ENCODE peak calls at places on chromosomes 16 and 17, in six cellular contexts. A is neural progenitor cell, S is PC-3, T is SK-N-SH, J is fibroblast of lung, C is left lung. Y is an unnamed sample.
A peak's percentile ranks its signal among the peaks of the same experiment; 100 is the strongest.

GRCh38 chr17:53818271-53818670 is 4.5 kb upstream of the KIF2B start:
- DNase-seq in T (no peak), C (no peak), J (no peak), A (no peak), S (no peak), Y (no peak)

GRCh38 chr16:30570621-30571443 is 682 bp downstream of the ZNF688 start:
- DNase-seq in J (peak; percentile 32), S (no peak), A (peak; percentile 57), C (no peak), T (peak; percentile 74), Y (peak; percentile 29)

GRCh38 chr17:37752482-37752881 is 7.6 kb upstream of the HNF1B start:
- DNase-seq in A (no peak), J (no peak), T (no peak), C (no peak), S (peak; percentile 79), Y (peak; percentile 90)

GRCh38 chr16:90019543-90020259 is 445 bp upstream of the DBNDD1 start:
- DNase-seq in A (peak; percentile 85), C (no peak), T (peak; percentile 94), J (peak; percentile 53), S (peak; percentile 44), Y (peak; percentile 79)

GRCh38 chr16:84788968-84789371 is 30.8 kb upstream of the CRISPLD2 start:
- DNase-seq in C (no peak), A (no peak), S (no peak), T (peak; percentile 65), J (no peak), Y (peak; percentile 91)

GRCh38 chr17:81339502-81340296 is 44.6 kb upstream of the SLC38A10 start:
- DNase-seq in J (no peak), C (no peak), A (peak; percentile 61), S (peak; percentile 32), T (no peak), Y (no peak)

GRCh38 chr16:11824362-11824761 is 27.0 kb downstream of the RSL1D1 start:
- DNase-seq in T (no peak), S (no peak), J (no peak), C (peak; percentile 69), A (no peak), Y (peak; percentile 25)

GRCh38 chr16:65069090-65069489 is 52.8 kb downstream of the CDH11 start:
- DNase-seq in J (peak; percentile 92), C (no peak), T (no peak), S (peak; percentile 52), A (no peak), Y (peak; percentile 83)

GRCh38 chr16:78277374-78277773 is 177.9 kb downstream of the WWOX start:
- DNase-seq in S (no peak), C (no peak), J (no peak), A (peak; percentile 18), T (peak; percentile 3), Y (no peak)

GRCh38 chr16:10992112-10992511 is 47.7 kb downstream of the CLEC16A start:
- DNase-seq in T (no peak), J (peak; percentile 94), S (no peak), A (no peak), C (no peak), Y (peak; percentile 72)

GRCh38 chr17:76811028-76811427 is 57.2 kb upstream of the MGAT5B start:
- DNase-seq in A (no peak), J (no peak), S (no peak), C (no peak), T (peak; percentile 66), Y (no peak)

GRCh38 chr17:48554412-48555090 is 9.6 kb upstream of the HOXB2 start:
- DNase-seq in S (no peak), T (no peak), J (peak; percentile 55), C (no peak), A (peak; percentile 59), Y (no peak)

GRCh38 chr17:81009124-81009523 is 17.5 kb downstream of the CHMP6 start:
- DNase-seq in T (no peak), J (no peak), C (no peak), A (no peak), S (no peak), Y (no peak)

GRCh38 chr16:88442811-88443576 is 10.1 kb upstream of the ZFPM1 start:
- DNase-seq in C (peak; percentile 70), A (peak; percentile 86), T (peak; percentile 98), S (peak; percentile 81), J (peak; percentile 55), Y (peak; percentile 37)

GRCh38 chr16:88651276-88651988 is 579 bp upstream of the CYBA start:
- DNase-seq in A (peak; percentile 47), T (peak; percentile 65), C (peak; percentile 74), S (no peak), J (no peak), Y (no peak)

GRCh38 chr17:2684549-2684948 is 27.0 kb downstream of the CLUH start:
- DNase-seq in C (no peak), A (peak; percentile 35), S (no peak), T (no peak), J (no peak), Y (no peak)

GRCh38 chr17:19805006-19805405 is 56.9 kb upstream of the ALDH3A1 start:
- DNase-seq in S (no peak), C (no peak), A (no peak), J (peak; percentile 11), T (no peak), Y (no peak)

GRCh38 chr16:27795992-27796614 is 246.2 kb downstream of the KATNIP start:
- DNase-seq in C (peak; percentile 43), A (peak; percentile 85), S (peak; percentile 43), J (peak; percentile 40), T (no peak), Y (peak; percentile 24)

GRCh38 chr16:64864232-64864803 is 257.5 kb downstream of the CDH11 start:
- DNase-seq in A (no peak), T (no peak), S (peak; percentile 76), J (peak; percentile 95), C (no peak), Y (peak; percentile 94)

GRCh38 chr17:65297384-65297783 is 160.2 kb downstream of the RGS9 start:
- DNase-seq in A (no peak), C (no peak), S (no peak), J (peak; percentile 19), T (no peak), Y (no peak)

GRCh38 chr17:2062571-2063183 is 7.8 kb downstream of the HIC1 start:
- DNase-seq in J (peak; percentile 39), T (no peak), C (no peak), S (no peak), A (no peak), Y (no peak)

GRCh38 chr16:25189305-25189704 is 27.4 kb upstream of the AQP8 start:
- DNase-seq in C (no peak), A (no peak), S (no peak), J (no peak), T (no peak), Y (no peak)
- TF ChIP-seq CTCF in C (no peak), A (no peak), S (no peak), J (no peak), T (no peak), Y (no peak)

DNA sequence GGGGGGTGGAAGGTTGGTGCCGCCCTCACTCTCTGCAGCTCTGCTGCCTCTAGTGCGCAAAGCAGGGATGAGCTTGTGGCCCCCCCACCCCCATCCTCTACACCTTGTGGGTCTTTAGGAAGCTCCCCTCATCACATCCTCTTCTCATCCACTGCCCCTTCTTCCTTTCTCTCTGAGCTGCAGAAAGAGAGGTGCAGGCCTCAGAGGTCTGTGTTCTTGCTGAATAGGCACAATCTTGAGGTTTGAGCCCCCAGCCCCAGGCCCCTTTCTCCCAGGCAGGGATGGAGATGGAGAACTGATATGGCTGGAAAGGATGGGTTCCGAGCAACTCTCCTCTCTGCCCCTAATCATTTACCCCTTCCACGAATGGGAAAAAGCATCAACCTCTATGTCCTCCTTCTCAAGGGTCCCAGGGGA is 2.6 kb downstream of the CACNA1G start:
- DNase-seq in C (no peak), T (no peak), S (no peak), A (no peak), J (no peak), Y (no peak)
- TF ChIP-seq CTCF in C (no peak), T (peak; percentile 30), S (no peak), A (peak; percentile 13), J (no peak), Y (peak; percentile 10)

DNA sequence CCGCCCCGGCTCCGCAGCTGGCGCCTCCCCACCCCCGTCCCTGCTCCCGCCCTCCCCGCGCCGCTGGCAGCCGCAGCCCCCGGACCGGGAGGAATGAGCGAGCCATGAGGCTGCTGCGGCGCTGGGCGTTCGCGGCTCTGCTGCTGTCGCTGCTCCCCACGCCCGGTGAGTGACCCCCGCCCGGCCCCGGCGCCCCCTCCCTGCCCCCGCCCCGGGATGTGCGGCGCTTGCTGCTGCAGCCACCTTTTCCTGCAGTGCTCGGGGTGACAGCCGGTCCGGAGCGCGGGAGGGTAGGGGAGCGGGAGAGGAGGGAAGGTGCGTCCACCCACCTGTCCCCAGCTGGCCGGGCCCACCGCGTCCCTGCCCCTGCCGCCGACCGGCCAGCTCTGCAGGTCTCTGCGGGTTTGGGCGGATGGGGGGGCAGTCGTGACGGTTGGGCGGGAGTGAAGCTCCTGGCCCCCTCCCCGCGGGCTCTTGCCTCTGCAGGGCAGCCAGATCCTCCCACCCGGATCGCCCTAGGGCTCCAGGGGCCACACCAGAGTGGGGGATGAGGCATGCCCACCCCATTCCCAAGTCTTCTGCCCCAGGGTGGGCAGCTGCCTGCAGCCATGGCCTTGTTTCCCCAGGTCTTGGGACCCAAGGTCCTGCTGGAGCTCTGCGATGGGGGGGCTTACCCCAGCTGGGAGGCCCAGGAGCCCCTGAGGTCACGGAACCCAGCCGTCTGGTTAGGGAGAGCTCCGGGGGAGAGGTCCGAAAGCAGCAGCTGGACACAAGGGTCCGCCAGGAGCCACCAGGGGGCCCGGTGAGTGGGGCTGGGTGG is 518 bp downstream of the ADAM11 start:
- DNase-seq in S (no peak), A (peak; percentile 25), T (peak; percentile 75), C (no peak), J (no peak), Y (no peak)
- TF ChIP-seq CTCF in S (peak; percentile 23), A (peak; percentile 33), T (no peak), C (no peak), J (no peak), Y (peak; percentile 24)

GRCh38 chr17:78313735-78314648 is 45.9 kb downstream of the SOCS3 start:
- DNase-seq in A (peak; percentile 75), C (peak; percentile 87), T (peak; percentile 95), J (peak; percentile 73), S (peak; percentile 99), Y (peak; percentile 50)

GRCh38 chr17:78316115-78316866 is 43.6 kb downstream of the SOCS3 start:
- DNase-seq in C (no peak), A (no peak), T (peak; percentile 46), J (no peak), S (no peak), Y (no peak)

GRCh38 chr17:78316867-78317816 is 42.7 kb downstream of the SOCS3 start:
- DNase-seq in T (peak; percentile 27), J (peak; percentile 48), S (peak; percentile 50), C (peak; percentile 85), A (peak; percentile 53), Y (no peak)

GRCh38 chr17:78315355-78316114 is 44.3 kb downstream of the SOCS3 start:
- DNase-seq in A (no peak), T (peak; percentile 57), C (peak; percentile 86), S (peak; percentile 99), J (peak; percentile 92), Y (peak; percentile 91)

DNA sequence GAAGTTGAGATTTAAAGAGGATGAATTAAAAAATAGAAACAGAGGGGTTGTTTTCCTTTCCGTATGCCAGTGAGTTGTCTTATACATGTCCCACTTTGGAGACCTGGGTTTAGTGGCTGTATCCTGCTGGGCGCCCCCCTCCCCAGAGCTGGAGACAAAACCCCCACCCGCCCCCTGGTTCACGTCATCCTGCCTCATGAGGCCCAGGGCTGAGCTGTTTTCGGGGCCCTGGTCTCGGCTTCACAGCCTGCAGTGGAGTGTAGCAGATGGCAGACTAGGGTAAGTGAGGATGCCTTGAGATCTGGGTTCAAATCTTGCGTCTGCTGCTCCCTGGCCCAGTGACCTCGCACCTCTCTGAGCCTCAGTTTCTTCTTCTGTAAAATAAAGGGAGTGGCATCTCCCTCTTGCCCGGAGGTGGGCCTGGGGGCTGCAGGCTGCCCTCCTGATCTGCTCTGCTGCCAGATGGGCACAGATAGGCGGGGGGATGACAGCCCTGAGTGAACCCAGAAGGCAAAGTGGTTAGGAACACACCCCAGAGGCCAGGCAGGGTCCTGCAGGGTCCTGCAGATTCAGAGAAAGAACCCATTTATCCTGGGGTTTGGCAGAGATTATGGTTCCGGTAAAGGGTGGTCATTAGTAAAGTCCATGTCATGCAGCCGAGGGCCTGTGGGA is 45.1 kb downstream of the SOCS3 start:
- DNase-seq in C (no peak), T (peak; percentile 74), S (no peak), A (no peak), J (no peak), Y (no peak)
- TF ChIP-seq CTCF in C (no peak), T (peak; percentile 40), S (no peak), A (peak; percentile 9), J (no peak), Y (peak; percentile 44)